ENCODE peak calls at places on chromosomes 1 and 21, in seven cellular contexts. O is upper lobe of right lung, T is endodermal cell, S is uterus, B is PC-9, Q is mesenchymal stem cell, Z is thyroid gland. P is an unnamed sample.

GRCh38 chr1:5670590-5671350 is 321.5 kb downstream of the NPHP4 start:
- DNase-seq in O (no peak), T (peak; percentile 28), S (no peak), B (no peak), Q (no peak), Z (no peak), P (no peak)

GRCh38 chr1:95217371-95217770 is 16.6 kb upstream of the RWDD3 start:
- DNase-seq in O (no peak), T (no peak), S (no peak), B (no peak), Q (no peak), Z (no peak), P (no peak)

GRCh38 chr1:114610546-114611245 is 29.3 kb upstream of the BCAS2 start:
- DNase-seq in O (no peak), T (no peak), S (no peak), B (no peak), Q (peak; percentile 27), Z (no peak), P (no peak)

GRCh38 chr1:6734579-6735397 is 33.2 kb upstream of the DNAJC11 start:
- DNase-seq in O (no peak), T (no peak), S (no peak), B (no peak), Q (peak; percentile 26), Z (peak; percentile 9), P (no peak)

GRCh38 chr21:26939532-26940181 is 27.2 kb downstream of the ADAMTS5 start:
- DNase-seq in O (no peak), T (no peak), S (no peak), B (no peak), Q (peak; percentile 37), Z (peak; percentile 71), P (no peak)

GRCh38 chr1:65512967-65513777 is 92.7 kb downstream of the LEPR start:
- DNase-seq in O (no peak), T (no peak), S (no peak), B (no peak), Q (peak; percentile 33), Z (no peak), P (no peak)

GRCh38 chr1:117447661-117448060 is 80.4 kb downstream of the MAN1A2 start:
- DNase-seq in O (no peak), T (no peak), S (no peak), B (no peak), Q (no peak), Z (no peak), P (no peak)

GRCh38 chr1:119737040-119737682 is 25.4 kb downstream of the PHGDH start:
- DNase-seq in O (no peak), T (no peak), S (no peak), B (no peak), Q (no peak), Z (peak; percentile 43), P (no peak)

GRCh38 chr1:87121732-87122163 is 206.9 kb upstream of the LMO4 start:
- DNase-seq in O (no peak), T (peak; percentile 30), S (no peak), B (no peak), Q (no peak), Z (no peak), P (no peak)

GRCh38 chr1:107689157-107689556 is 275.8 kb downstream of the VAV3 start:
- DNase-seq in O (no peak), T (peak; percentile 52), S (no peak), B (peak; percentile 70), Q (peak; percentile 1), Z (peak; percentile 74), P (peak; percentile 7)

GRCh38 chr1:78492376-78492950 is 1.7 kb downstream of the PTGFR start:
- DNase-seq in O (no peak), T (no peak), S (peak; percentile 46), B (no peak), Q (no peak), Z (no peak), P (no peak)

GRCh38 chr1:236916131-236916800 is 88.0 kb downstream of the MT1HL1 start:
- DNase-seq in O (no peak), T (no peak), S (no peak), B (no peak), Q (no peak), Z (no peak), P (no peak)

GRCh38 chr21:44530221-44530902 is 9.6 kb downstream of the KRTAP10-1 start:
- DNase-seq in O (no peak), T (no peak), S (peak; percentile 11), B (no peak), Q (no peak), Z (no peak), P (no peak)

GRCh38 chr1:206117151-206117948 is at the start of gene AVPR1B:
- DNase-seq in O (peak; percentile 71), T (peak; percentile 86), S (peak; percentile 40), B (no peak), Q (peak; percentile 18), Z (peak; percentile 83), P (peak; percentile 88)

GRCh38 chr1:1440941-1441888 is 5.7 kb downstream of the VWA1 start:
- DNase-seq in O (peak; percentile 80), T (peak; percentile 76), S (peak; percentile 55), B (no peak), Q (peak; percentile 45), Z (peak; percentile 42), P (peak; percentile 97)

GRCh38 chr1:10634428-10635384 is 160.0 kb downstream of the PEX14 start:
- DNase-seq in O (no peak), T (no peak), S (peak; percentile 55), B (no peak), Q (no peak), Z (no peak), P (peak; percentile 87)

GRCh38 chr1:2932671-2933350 is 88.5 kb upstream of the ACTRT2 start:
- DNase-seq in O (no peak), T (no peak), S (no peak), B (no peak), Q (no peak), Z (no peak), P (no peak)

GRCh38 chr1:34101151-34101550 is 63.9 kb downstream of the CSMD2 start:
- DNase-seq in O (no peak), T (no peak), S (no peak), B (no peak), Q (no peak), Z (no peak), P (no peak)

GRCh38 chr1:7930547-7931445 is 9.8 kb downstream of the TNFRSF9 start:
- DNase-seq in O (no peak), T (no peak), S (no peak), B (no peak), Q (no peak), Z (no peak), P (no peak)

GRCh38 chr1:7928247-7928646 is 12.4 kb downstream of the TNFRSF9 start:
- DNase-seq in O (no peak), T (no peak), S (no peak), B (no peak), Q (no peak), Z (no peak), P (no peak)

GRCh38 chr1:7929637-7930036 is 11.0 kb downstream of the TNFRSF9 start:
- DNase-seq in O (no peak), T (no peak), S (no peak), B (no peak), Q (no peak), Z (no peak), P (no peak)

GRCh38 chr1:7931446-7931812 is 9.2 kb downstream of the TNFRSF9 start:
- DNase-seq in O (no peak), T (no peak), S (no peak), B (no peak), Q (no peak), Z (no peak), P (no peak)

DNA sequence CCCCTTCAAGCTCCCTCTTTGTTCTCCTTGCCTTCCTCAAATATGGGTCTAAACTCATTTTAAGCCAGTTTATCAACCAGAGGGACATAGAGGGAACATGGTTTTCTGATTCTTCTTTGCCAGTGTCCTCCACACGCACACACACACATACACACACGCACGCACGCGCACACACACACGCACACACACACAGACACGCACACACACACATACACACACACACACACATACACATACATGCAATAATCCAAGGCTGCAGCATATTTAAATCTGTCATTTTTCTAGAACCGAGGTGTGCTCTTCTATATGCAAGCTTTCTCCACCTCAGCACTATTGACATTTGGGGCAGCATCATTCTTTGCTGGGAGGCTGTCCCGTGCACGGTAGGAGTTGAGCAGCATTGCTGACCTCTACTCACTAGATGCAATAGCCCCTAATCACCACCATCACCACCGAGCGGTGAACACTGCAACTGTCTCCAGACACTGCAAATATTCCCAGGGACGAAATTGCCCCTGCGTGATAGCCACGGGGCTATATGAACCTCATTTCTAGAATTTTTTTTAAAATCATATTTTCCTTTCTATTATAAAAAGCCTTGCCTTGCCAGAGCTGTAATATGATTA is 8.0 kb downstream of the TNFRSF9 start:
- DNase-seq in O (no peak), T (no peak), S (no peak), B (no peak), Q (no peak), Z (no peak), P (no peak)
- H3K4me3 ChIP-seq in O (no peak overlapping the region), T (no peak overlapping the region), S (no peak overlapping the region), B (no peak overlapping the region), Q (no peak overlapping the region), Z (no peak overlapping the region), P (no peak overlapping the region)

DNA sequence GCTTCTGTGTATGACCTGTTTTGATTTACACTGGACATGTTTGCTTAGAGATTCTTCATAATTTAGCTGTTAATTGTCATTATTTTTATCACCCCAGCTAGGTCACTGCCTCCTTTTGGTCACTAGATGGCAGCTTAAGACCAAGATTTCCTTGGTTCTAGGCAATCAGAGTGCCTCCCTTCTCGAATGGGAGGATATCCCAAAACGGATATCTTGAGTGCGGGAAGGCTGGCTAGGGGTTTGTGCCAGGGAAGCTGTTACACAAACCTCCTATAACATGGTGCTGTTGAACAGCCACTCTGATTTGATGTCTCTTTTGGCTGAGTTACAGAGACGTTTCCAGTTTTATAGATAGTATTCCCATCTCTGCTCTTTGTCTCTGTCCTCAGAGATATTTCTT is 283.5 kb downstream of the S1PR1 start:
- DNase-seq in O (no peak), T (peak; percentile 73), S (no peak), B (peak; percentile 43), Q (peak; percentile 54), Z (no peak), P (peak; percentile 3)
- H3K36me3 ChIP-seq in O (no peaks in the 10 kb centered on the region), T (no peaks in the 10 kb centered on the region), S (no peaks in the 10 kb centered on the region), B (no peaks in the 10 kb centered on the region), Q (no peaks in the 10 kb centered on the region), Z (no peaks in the 10 kb centered on the region), P (no peaks in the 10 kb centered on the region)

GRCh38 chr1:115837762-115838421 is 3.0 kb downstream of the NHLH2 start:
- DNase-seq in O (peak; percentile 66), T (peak; percentile 83), S (no peak), B (no peak), Q (no peak), Z (peak; percentile 4), P (peak; percentile 77)

GRCh38 chr1:115838426-115838804 is 2.5 kb downstream of the NHLH2 start:
- DNase-seq in O (no peak), T (peak; percentile 79), S (no peak), B (no peak), Q (no peak), Z (no peak), P (peak; percentile 75)

GRCh38 chr1:115839706-115840095 is 1.2 kb downstream of the NHLH2 start:
- DNase-seq in O (no peak), T (no peak), S (no peak), B (no peak), Q (peak; percentile 10), Z (no peak), P (no peak)

GRCh38 chr1:115838805-115839705 is 1.9 kb downstream of the NHLH2 start:
- DNase-seq in O (peak; percentile 75), T (peak; percentile 91), S (no peak), B (no peak), Q (peak; percentile 25), Z (peak; percentile 39), P (peak; percentile 89)

GRCh38 chr1:115837386-115837761 is 3.6 kb downstream of the NHLH2 start:
- DNase-seq in O (no peak), T (no peak), S (no peak), B (no peak), Q (no peak), Z (no peak), P (no peak)
- H3K27me3 ChIP-seq in O (peaks cover 66% of the 10 kb centered on the region), T (peaks cover 41% of the 10 kb centered on the region), S (peaks cover 25% of the 10 kb centered on the region), B (peaks cover 20% of the 10 kb centered on the region), Q (peaks cover 62% of the 10 kb centered on the region), Z (peaks cover 42% of the 10 kb centered on the region), P (peaks cover 52% of the 10 kb centered on the region)

GRCh38 chr1:101938681-101939080 is 58.0 kb downstream of the OLFM3 start:
- DNase-seq in O (no peak), T (no peak), S (no peak), B (no peak), Q (no peak), Z (no peak), P (no peak)
- H3K4me3 ChIP-seq in O (no peak overlapping the region), T (no peak overlapping the region), S (no peak overlapping the region), B (no peak overlapping the region), Q (no peak overlapping the region), Z (no peak overlapping the region), P (no peak overlapping the region)